ENCODE peak calls at places on chromosomes 4 and X, in ten cellular contexts. Q is left lung; L is activated CD8-positive, alpha-beta memory T cell treated with anti-CD3 and anti-CD28 coated beads for 1 hour; D is left colon; K is IMR-90; E is WTC11; I is central memory CD4-positive, alpha-beta T cell; N is T47D; A is Right ventricle myocardium inferior; U is activated CD4-positive, alpha-beta memory T cell treated with anti-CD3 and anti-CD28 coated beads, Interleukin-2, amount 10 ng/mL, durations not matched to agents 7 days and 5 days. X is an unnamed sample.

GRCh38 chr4:56082809-56083208 is 134.1 kb downstream of the CEP135 start:
- DNase-seq in I (no peak), D (no peak), N (no peak), E (no peak), K (no peak), U (no peak), A (no peak), L (no peak), Q (no peak), X (no peak)

GRCh38 chr4:164304861-164305260 is 449.1 kb upstream of the SMIM31 start:
- DNase-seq in K (no peak), E (no peak), U (no peak), N (no peak), L (no peak), D (no peak), I (no peak), Q (no peak), A (no peak), X (peak; percentile 10)

GRCh38 chr4:2938906-2939305 is 24.3 kb downstream of the NOP14 start:
- DNase-seq in D (no peak), E (no peak), U (no peak), L (no peak), A (peak; percentile 65), K (no peak), N (no peak), I (no peak), Q (no peak), X (no peak)

GRCh38 chrX:129721414-129721813 is 17.4 kb upstream of the XPNPEP2 start:
- DNase-seq in K (no peak), A (no peak), N (no peak), E (no peak), U (no peak), Q (no peak), I (no peak), D (no peak), L (no peak), X (no peak)

GRCh38 chrX:7077910-7078245 is 69.6 kb upstream of the STS start:
- DNase-seq in D (no peak), E (no peak), A (no peak), U (no peak), Q (no peak), K (no peak), L (no peak), I (no peak), N (no peak), X (no peak)

GRCh38 chr4:115113382-115114106 is at the start of gene NDST4:
- DNase-seq in Q (no peak), A (no peak), K (no peak), N (peak; percentile 82), L (no peak), D (no peak), E (no peak), I (no peak), U (no peak), X (peak; percentile 43)

GRCh38 chrX:22118161-22118830 is 86.2 kb downstream of the PHEX start:
- DNase-seq in D (no peak), I (no peak), A (no peak), L (no peak), U (no peak), K (peak; percentile 23), Q (no peak), E (no peak), N (peak; percentile 66), X (no peak)

GRCh38 chr4:172986114-172986513 is 182.5 kb upstream of the GALNT7 start:
- DNase-seq in I (no peak), U (no peak), Q (no peak), A (no peak), K (no peak), E (no peak), D (no peak), L (no peak), N (no peak), X (no peak)

GRCh38 chrX:154019061-154019621 is 561 bp downstream of the IRAK1 start:
- DNase-seq in E (no peak), L (no peak), D (no peak), N (no peak), I (no peak), K (no peak), A (no peak), Q (no peak), U (peak; percentile 26), X (no peak)

GRCh38 chr4:8235224-8235623 is 34.3 kb upstream of the HTRA3 start:
- DNase-seq in L (no peak), Q (peak; percentile 66), E (no peak), K (no peak), U (no peak), I (no peak), A (no peak), D (no peak), N (no peak), X (no peak)

GRCh38 chrX:105116541-105116940 is 104.0 kb downstream of the TEX13A start:
- DNase-seq in D (no peak), E (no peak), N (no peak), A (no peak), K (no peak), U (no peak), L (no peak), I (no peak), Q (no peak), X (no peak)

GRCh38 chrX:37652053-37652452 is 33.5 kb upstream of the XK start:
- DNase-seq in D (no peak), I (no peak), N (no peak), Q (no peak), E (peak; percentile 13), A (no peak), L (no peak), U (no peak), K (no peak), X (no peak)

GRCh38 chrX:116863029-116863428 is 400.3 kb upstream of the CT83 start:
- DNase-seq in D (no peak), A (no peak), I (no peak), L (no peak), K (no peak), Q (no peak), N (no peak), E (no peak), U (no peak), X (no peak)

GRCh38 chrX:15849555-15849954 is 5.1 kb downstream of the AP1S2 start:
- DNase-seq in D (no peak), N (peak; percentile 26), A (no peak), K (no peak), Q (no peak), I (no peak), E (no peak), L (no peak), U (no peak), X (peak; percentile 18)

GRCh38 chrX:69178592-69178991 is 13.3 kb upstream of the PJA1 start:
- DNase-seq in E (no peak), K (no peak), A (no peak), I (no peak), D (no peak), U (no peak), N (no peak), Q (no peak), L (no peak), X (no peak)

GRCh38 chr4:7902101-7902553 is 37.5 kb downstream of the AFAP1 start:
- DNase-seq in I (no peak), D (no peak), A (no peak), L (no peak), N (no peak), Q (no peak), U (no peak), E (no peak), K (no peak), X (no peak)

GRCh38 chrX:102651968-102652744 is 873 bp downstream of the GPRASP1 start:
- DNase-seq in U (peak; percentile 55), L (peak; percentile 23), I (peak; percentile 74), N (no peak), A (no peak), Q (no peak), E (peak; percentile 35), D (peak; percentile 33), K (peak; percentile 29), X (peak; percentile 42)

GRCh38 chrX:43861750-43862149 is 20.5 kb downstream of the MAOB start:
- DNase-seq in K (no peak), I (no peak), U (no peak), L (no peak), Q (no peak), A (no peak), N (peak; percentile 25), D (no peak), E (no peak), X (no peak)

GRCh38 chr4:105895324-105895608 is at the start of gene NPNT:
- DNase-seq in K (no peak), Q (peak; percentile 86), A (no peak), D (peak; percentile 40), L (no peak), I (no peak), U (no peak), N (peak; percentile 29), E (no peak), X (no peak)

GRCh38 chr4:26073886-26074560 is 160.0 kb downstream of the SMIM20 start:
- DNase-seq in L (no peak), I (no peak), Q (no peak), N (no peak), U (no peak), K (no peak), E (no peak), D (no peak), A (no peak), X (no peak)

GRCh38 chrX:107894038-107894437 is 68.4 kb downstream of the MID2 start:
- DNase-seq in A (no peak), D (no peak), E (no peak), Q (no peak), K (peak; percentile 42), L (no peak), U (no peak), N (peak; percentile 65), I (peak; percentile 53), X (peak; percentile 69)

GRCh38 chrX:129737921-129738320 is 858 bp upstream of the XPNPEP2 start:
- DNase-seq in U (no peak), K (peak; percentile 65), D (no peak), E (no peak), N (no peak), Q (no peak), A (no peak), L (no peak), I (no peak), X (peak; percentile 80)

GRCh38 chr4:173367285-173367684 is 3.5 kb upstream of the SAP30 start:
- DNase-seq in A (no peak), U (no peak), D (no peak), Q (no peak), L (no peak), K (peak; percentile 22), N (no peak), E (no peak), I (no peak), X (peak; percentile 41)

GRCh38 chrX:69203367-69204037 is 38.2 kb upstream of the PJA1 start:
- DNase-seq in L (no peak), U (no peak), A (no peak), K (no peak), E (no peak), I (no peak), Q (no peak), N (no peak), D (no peak), X (no peak)

GRCh38 chr4:2587215-2587823 is 50.9 kb downstream of the FAM193A start:
- DNase-seq in N (no peak), Q (no peak), K (peak; percentile 32), U (no peak), L (no peak), I (no peak), A (no peak), D (no peak), E (no peak), X (peak; percentile 25)

GRCh38 chrX:139112432-139112831 is 400.9 kb upstream of the FGF13 start:
- DNase-seq in N (no peak), D (no peak), L (no peak), A (no peak), I (no peak), K (no peak), U (no peak), Q (no peak), E (no peak), X (peak; percentile 73)

GRCh38 chr4:38868055-38868965 is 704 bp downstream of the FAM114A1 start:
- DNase-seq in L (no peak), U (no peak), E (peak; percentile 26), A (peak; percentile 75), I (no peak), D (peak; percentile 61), K (peak; percentile 60), N (peak; percentile 20), Q (peak; percentile 80), X (peak; percentile 45)

GRCh38 chrX:15465896-15466651 is 27.1 kb downstream of the PIR start:
- DNase-seq in K (peak; percentile 7), Q (no peak), D (no peak), E (peak; percentile 60), N (no peak), U (no peak), I (no peak), A (no peak), L (no peak), X (peak; percentile 70)